ENCODE peak calls at places on chromosomes 12 and 14, in five cellular contexts. T is A549, D is GM23338, M is GM12878, C is HepG2. K is an unnamed sample.

GRCh38 chr14:59772252-59772651 is 98.3 kb downstream of the RTN1 start:
- DNase-seq in C (no peak), M (no peak), T (no peak), D (no peak), K (no peak)

GRCh38 chr14:30528119-30528518 is 30.8 kb upstream of the G2E3 start:
- DNase-seq in C (peak; percentile 21), T (no peak), D (peak; percentile 20), M (no peak), K (no peak)

GRCh38 chr14:96274122-96274910 is 18.3 kb downstream of the BDKRB1 start:
- DNase-seq in T (no peak), M (no peak), D (no peak), C (no peak), K (no peak)

GRCh38 chr14:85535916-85536834 is 6.2 kb downstream of the FLRT2 start:
- DNase-seq in M (no peak), C (peak; percentile 12), T (peak; percentile 53), D (peak; percentile 50), K (no peak)

GRCh38 chr14:42782744-42783143 is 1176.1 kb downstream of the LRFN5 start:
- DNase-seq in T (no peak), M (no peak), D (no peak), C (no peak), K (no peak)

GRCh38 chr12:126936181-126936851 is 1330.7 kb upstream of the TMEM132C start:
- DNase-seq in T (no peak), D (no peak), C (no peak), M (peak; percentile 7), K (no peak)

GRCh38 chr14:101972126-101972785 is 7.9 kb downstream of the DYNC1H1 start:
- DNase-seq in D (peak; percentile 46), T (peak; percentile 90), C (peak; percentile 90), M (no peak), K (peak; percentile 39)

GRCh38 chr12:96078281-96078761 is 42.9 kb upstream of the LTA4H start:
- DNase-seq in T (no peak), C (no peak), M (no peak), D (no peak), K (no peak)

GRCh38 chr14:59020382-59020781 is 168.1 kb upstream of the DAAM1 start:
- DNase-seq in C (no peak), D (peak; percentile 52), T (no peak), M (no peak), K (no peak)

GRCh38 chr14:45177081-45177480 is 41.4 kb downstream of the FANCM start:
- DNase-seq in T (no peak), D (no peak), C (no peak), M (no peak), K (no peak)

DNA sequence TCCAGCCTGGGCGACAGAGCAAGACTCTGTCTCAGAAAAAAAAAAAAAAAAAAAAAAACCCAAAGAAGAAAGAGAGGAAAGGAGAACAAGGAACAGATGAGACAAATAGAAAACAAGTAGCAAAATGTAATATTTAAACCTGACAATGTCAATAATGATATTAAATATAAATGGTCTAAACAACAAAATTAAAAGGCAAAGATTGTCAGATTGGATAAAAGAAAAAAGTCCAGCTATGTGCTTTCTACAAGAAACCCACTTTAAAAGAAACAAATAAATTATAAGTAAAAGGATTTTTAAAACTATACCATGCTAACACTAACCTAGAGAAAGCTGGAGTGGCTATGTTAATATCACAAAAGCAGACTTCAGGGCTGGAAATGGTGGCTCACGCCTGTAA is 29.7 kb upstream of the APOF start:
- DNase-seq in M (no peak), C (no peak), D (no peak), T (no peak), K (no peak)
- TF ChIP-seq JUNB in M (no peak), C (no peak), D (no peak), T (no peak), K (no peak)

DNA sequence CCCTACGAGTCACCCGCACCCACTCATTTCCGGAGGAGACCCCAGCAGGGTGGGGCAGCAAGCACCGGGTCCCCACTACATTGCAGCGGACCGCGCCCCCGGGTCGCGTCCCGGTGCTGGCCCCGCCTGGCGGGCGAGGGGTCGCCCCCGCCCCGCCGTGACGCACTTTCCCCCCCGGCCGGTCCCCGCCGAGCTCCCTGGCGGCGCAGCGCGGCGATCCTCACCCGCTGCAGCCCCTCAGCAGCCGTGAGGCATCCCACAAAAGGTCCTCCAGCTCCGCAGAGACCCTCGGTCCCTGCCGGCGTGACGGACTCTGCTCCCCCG is 106.0 kb downstream of the PRICKLE1 start:
- DNase-seq in D (no peak), M (no peak), C (no peak), T (no peak), K (peak; percentile 51)
- TF ChIP-seq JUNB in D (no peak), M (no peak), C (no peak), T (no peak), K (no peak)

DNA sequence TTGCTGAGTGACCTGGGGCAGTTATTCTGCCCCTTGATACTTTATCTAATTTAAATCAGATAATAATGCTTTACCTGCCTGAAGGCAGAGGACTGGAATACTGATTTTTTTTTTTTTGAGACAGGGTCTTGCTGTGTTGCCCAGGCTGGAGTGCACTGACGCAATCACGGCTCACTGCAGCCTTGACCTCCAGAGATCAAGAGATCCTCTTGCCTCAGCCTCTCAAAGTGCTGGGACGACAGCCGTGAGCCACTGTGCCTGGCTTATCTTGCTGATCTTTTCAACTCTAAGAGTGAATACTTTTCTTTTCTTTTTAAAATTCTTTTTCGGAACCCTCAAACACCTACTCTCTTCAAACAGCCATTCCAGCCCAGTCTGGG is 699 bp upstream of the B4GALNT3 start:
- DNase-seq in T (no peak), C (no peak), M (no peak), D (no peak), K (no peak)
- TF ChIP-seq JUNB in T (no peak), C (no peak), M (no peak), D (no peak), K (no peak)

GRCh38 chr12:27733052-27733656 is 22.5 kb downstream of the MRPS35 start:
- DNase-seq in D (peak; percentile 44), T (peak; percentile 39), C (peak; percentile 10), M (no peak), K (peak; percentile 38)

GRCh38 chr12:27733791-27734190 is 23.2 kb downstream of the MRPS35 start:
- DNase-seq in C (no peak), D (no peak), T (no peak), M (no peak), K (no peak)

GRCh38 chr12:27732281-27732680 is 21.6 kb downstream of the MRPS35 start:
- DNase-seq in D (peak; percentile 50), T (peak; percentile 18), C (peak; percentile 39), M (no peak), K (no peak)

DNA sequence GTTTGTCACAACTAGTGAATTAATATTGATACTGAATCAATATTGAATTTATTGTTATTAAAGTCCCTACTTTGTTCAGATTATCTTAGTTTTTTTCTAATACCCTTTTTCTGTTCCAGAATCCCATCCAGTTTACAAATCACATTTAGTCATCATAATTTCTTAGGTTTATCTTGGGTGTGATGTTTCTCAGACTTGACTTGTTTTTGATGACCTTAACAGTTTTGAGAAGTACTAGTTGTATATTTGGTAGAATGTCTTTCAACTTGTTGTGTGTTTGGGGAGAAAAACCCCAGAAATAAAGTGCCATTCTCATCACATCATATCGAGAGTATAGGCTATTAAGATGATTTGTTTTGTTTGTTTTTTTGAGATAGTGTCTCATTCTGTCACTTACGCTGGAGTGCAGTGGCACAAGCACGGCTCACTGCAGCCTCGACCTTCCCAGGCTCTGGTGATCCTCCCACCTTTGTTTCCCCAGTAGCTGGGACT is 19.5 kb downstream of the MRPS35 start:
- DNase-seq in C (no peak), T (no peak), M (no peak), D (no peak), K (no peak)
- TF ChIP-seq JUNB in C (no peak), T (no peak), M (no peak), D (no peak), K (no peak)

DNA sequence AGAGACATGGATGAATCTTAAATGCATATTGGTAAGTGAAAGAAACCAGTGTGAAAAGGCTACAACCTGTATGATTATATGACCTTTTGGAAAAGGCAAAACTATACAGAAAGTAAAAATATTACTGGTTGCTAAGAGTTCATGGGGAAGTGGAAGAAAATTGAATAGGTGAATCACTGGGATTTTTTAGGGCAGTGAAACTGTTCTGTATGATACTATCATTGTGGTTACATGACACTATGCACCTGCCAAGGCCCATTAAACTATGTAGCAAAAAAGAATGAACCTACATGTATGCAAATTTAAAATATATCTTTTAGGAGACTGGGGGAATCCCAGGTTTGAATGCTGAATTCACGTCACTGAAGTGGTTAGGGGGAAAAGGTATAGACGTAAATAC is 12.6 kb upstream of the OR8S1 start:
- DNase-seq in C (no peak), D (no peak), T (no peak), M (peak; percentile 38), K (no peak)
- TF ChIP-seq JUNB in C (no peak), D (no peak), T (no peak), M (peak; percentile 73), K (no peak)

K was measured in K562.